ENCODE peak calls at places on chromosomes 16 and 17, in five cellular contexts. P is esophagus squamous epithelium, N is gastrocnemius medialis, Y is uterus, R is K562. A is an unnamed sample. For H3K36me3 and H3K4me1, the result is how much of the 10 kb centered on the place peaks cover.

GRCh38 chr17:68248886-68249872 is 1.3 kb downstream of the AMZ2 start:
- DNase-seq in P (no peak), N (no peak), Y (no peak), R (peak), A (no peak)

GRCh38 chr17:55265434-55266021 is 768 bp downstream of the HLF start:
- DNase-seq in P (no peak), N (no peak), Y (peak), R (no peak), A (no peak)

GRCh38 chr17:39667262-39668140 is 752 bp upstream of the PNMT start:
- DNase-seq in P (no peak), N (peak), Y (no peak), R (peak), A (no peak)

GRCh38 chr17:40560592-40561293 is 4.5 kb downstream of the CCR7 start:
- DNase-seq in P (no peak), N (no peak), Y (no peak), R (peak), A (peak)

GRCh38 chr17:20022701-20023100 is 13.5 kb downstream of the SPECC1 start:
- DNase-seq in P (no peak), N (peak), Y (no peak), R (no peak), A (no peak)

GRCh38 chr17:75153854-75154194 is 488 bp downstream of the JPT1 start:
- DNase-seq in P (no peak), N (no peak), Y (no peak), R (peak), A (no peak)

GRCh38 chr17:17413821-17414220 is 63.0 kb upstream of the MED9 start:
- DNase-seq in P (no peak), N (no peak), Y (no peak), R (no peak), A (no peak)

GRCh38 chr16:54930034-54930938 is at the start of gene IRX5:
- DNase-seq in P (no peak), N (peak), Y (peak), R (peak), A (peak)

GRCh38 chr16:24999856-25000447 is 15.2 kb downstream of the ARHGAP17 start:
- DNase-seq in P (no peak), N (peak), Y (no peak), R (peak), A (no peak)

GRCh38 chr16:1781758-1782407 is 488 bp downstream of the SPSB3 start:
- DNase-seq in P (no peak), N (no peak), Y (no peak), R (peak), A (no peak)

GRCh38 chr17:37219876-37220608 is 155.7 kb upstream of the C17orf78 start:
- DNase-seq in P (no peak), N (no peak), Y (no peak), R (no peak), A (no peak)

GRCh38 chr17:71247455-71248015 is 873.3 kb upstream of the SOX9 start:
- DNase-seq in P (no peak), N (no peak), Y (no peak), R (no peak), A (no peak)

GRCh38 chr17:27554152-27554551 is 76.8 kb upstream of the LGALS9 start:
- DNase-seq in P (no peak), N (no peak), Y (no peak), R (no peak), A (no peak)

GRCh38 chr17:75124041-75124818 is 7.3 kb downstream of the NT5C start:
- DNase-seq in P (peak), N (peak), Y (peak), R (peak), A (no peak)

GRCh38 chr17:66417300-66417719 is 114.9 kb downstream of the PRKCA start:
- DNase-seq in P (no peak), N (no peak), Y (no peak), R (no peak), A (no peak)

GRCh38 chr17:81927653-81928496 is at the start of gene MAFG:
- DNase-seq in P (peak), N (peak), Y (peak), R (peak), A (peak)

GRCh38 chr17:20098314-20098713 is 89.2 kb downstream of the SPECC1 start:
- DNase-seq in P (no peak), N (no peak), Y (no peak), R (no peak), A (no peak)

GRCh38 chr16:65122724-65122973 is 786 bp upstream of the CDH11 start:
- DNase-seq in P (no peak), N (no peak), Y (no peak), R (no peak), A (no peak)

GRCh38 chr17:34637548-34638525 is 58.5 kb downstream of the TMEM132E start:
- DNase-seq in P (peak), N (peak), Y (peak), R (peak), A (peak)

GRCh38 chr17:67055811-67056745 is 11.7 kb downstream of the CACNG1 start:
- DNase-seq in P (no peak), N (peak), Y (no peak), R (no peak), A (no peak)

GRCh38 chr17:49952209-49952911 is 16.6 kb upstream of the DLX4 start:
- DNase-seq in P (no peak), N (peak), Y (peak), R (peak), A (peak)

GRCh38 chr17:80347536-80347935 is 67.4 kb upstream of the ENDOV start:
- DNase-seq in P (no peak), N (no peak), Y (no peak), R (no peak), A (peak)

GRCh38 chr17:73430165-73430680 is 118.4 kb upstream of the CDC42EP4 start:
- DNase-seq in P (no peak), N (no peak), Y (no peak), R (no peak), A (no peak)

GRCh38 chr17:1087381-1088241 is 90.7 kb downstream of the TIMM22 start:
- DNase-seq in P (no peak), N (peak), Y (peak), R (peak), A (no peak)

GRCh38 chr17:66542967-66543525 is 240.6 kb downstream of the PRKCA start:
- DNase-seq in P (no peak), N (no peak), Y (no peak), R (no peak), A (no peak)

GRCh38 chr16:301950-302349 is 19.0 kb downstream of the PDIA2 start:
- DNase-seq in P (no peak), N (no peak), Y (no peak), R (no peak), A (no peak)
- H3K36me3 ChIP-seq in P (under half), N (under half), Y (under half), R (half or more), A (under half)

GRCh38 chr16:81889896-81890634 is 111.0 kb downstream of the PLCG2 start:
- DNase-seq in P (no peak), N (no peak), Y (peak), R (peak), A (no peak)
- H3K4me1 ChIP-seq in P (under half), N (under half), Y (under half), R (under half), A (under half)

GRCh38 chr17:48871551-48872351 is 20.8 kb upstream of the ATP5MC1 start:
- DNase-seq in P (no peak), N (peak), Y (peak), R (peak), A (no peak)
- TF ChIP-seq POLR2A in P (no peak), N (no peak), Y (no peak), R (no peak), A (no peak)

GRCh38 chr16:67873435-67874146 is 739 bp downstream of the EDC4 start:
- DNase-seq in P (no peak), N (no peak), Y (no peak), R (no peak), A (no peak)
- H3K36me3 ChIP-seq in P (under half), N (half or more), Y (under half), R (half or more), A (under half)

DNA sequence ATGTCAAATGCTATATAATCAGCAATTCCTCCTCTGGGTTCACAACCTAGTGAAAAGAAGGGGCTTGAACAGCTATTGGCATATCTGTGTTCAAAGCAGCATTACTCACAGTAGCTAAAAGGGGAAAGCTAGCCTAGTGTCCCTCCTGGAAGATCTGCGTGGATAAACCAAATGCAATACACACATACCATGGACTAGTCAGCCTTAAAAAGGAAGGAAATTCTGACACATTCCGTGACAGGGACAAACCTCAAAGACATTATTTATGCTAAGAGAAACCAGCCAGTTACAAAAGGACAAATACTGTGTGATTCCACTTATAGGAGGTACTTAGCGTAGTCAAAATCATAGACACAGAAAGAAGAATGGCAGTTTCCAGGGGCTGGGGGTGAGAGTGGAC is 90.1 kb downstream of the XYLT1 start:
- DNase-seq in P (no peak), N (no peak), Y (no peak), R (no peak), A (no peak)
- H3K4me1 ChIP-seq in P (under half), N (under half), Y (under half), R (under half), A (under half)

GRCh38 chr17:4766199-4766598 is 5.5 kb upstream of the TM4SF5 start:
- DNase-seq in P (no peak), N (no peak), Y (no peak), R (no peak), A (no peak)

GRCh38 chr17:4768281-4768680 is 3.4 kb upstream of the TM4SF5 start:
- DNase-seq in P (no peak), N (no peak), Y (no peak), R (no peak), A (no peak)

GRCh38 chr17:4766705-4767104 is 5.0 kb upstream of the TM4SF5 start:
- DNase-seq in P (no peak), N (no peak), Y (no peak), R (no peak), A (no peak)

GRCh38 chr17:4759776-4760236 is 11.9 kb upstream of the TM4SF5 start:
- DNase-seq in P (no peak), N (no peak), Y (no peak), R (peak), A (no peak)

GRCh38 chr17:4764612-4765011 is 7.1 kb upstream of the TM4SF5 start:
- DNase-seq in P (no peak), N (no peak), Y (no peak), R (no peak), A (no peak)
- TF ChIP-seq POLR2A in P (no peak), N (no peak), Y (no peak), R (no peak), A (no peak)

GRCh38 chr16:87451563-87452210 is 41.1 kb downstream of the ZCCHC14 start:
- DNase-seq in P (no peak), N (no peak), Y (no peak), R (no peak), A (no peak)
- H3K36me3 ChIP-seq in P (under half), N (under half), Y (under half), R (under half), A (half or more)

GRCh38 chr17:47276444-47276843 is 22.8 kb downstream of the ITGB3 start:
- DNase-seq in P (no peak), N (no peak), Y (no peak), R (no peak), A (no peak)
- H3K4me1 ChIP-seq in P (half or more), N (under half), Y (under half), R (half or more), A (half or more)

GRCh38 chr17:78411241-78411855 is 32.9 kb downstream of the PGS1 start:
- DNase-seq in P (no peak), N (peak), Y (peak), R (peak), A (no peak)
- TF ChIP-seq POLR2A in P (no peak), N (peak), Y (no peak), R (no peak), A (no peak)

DNA sequence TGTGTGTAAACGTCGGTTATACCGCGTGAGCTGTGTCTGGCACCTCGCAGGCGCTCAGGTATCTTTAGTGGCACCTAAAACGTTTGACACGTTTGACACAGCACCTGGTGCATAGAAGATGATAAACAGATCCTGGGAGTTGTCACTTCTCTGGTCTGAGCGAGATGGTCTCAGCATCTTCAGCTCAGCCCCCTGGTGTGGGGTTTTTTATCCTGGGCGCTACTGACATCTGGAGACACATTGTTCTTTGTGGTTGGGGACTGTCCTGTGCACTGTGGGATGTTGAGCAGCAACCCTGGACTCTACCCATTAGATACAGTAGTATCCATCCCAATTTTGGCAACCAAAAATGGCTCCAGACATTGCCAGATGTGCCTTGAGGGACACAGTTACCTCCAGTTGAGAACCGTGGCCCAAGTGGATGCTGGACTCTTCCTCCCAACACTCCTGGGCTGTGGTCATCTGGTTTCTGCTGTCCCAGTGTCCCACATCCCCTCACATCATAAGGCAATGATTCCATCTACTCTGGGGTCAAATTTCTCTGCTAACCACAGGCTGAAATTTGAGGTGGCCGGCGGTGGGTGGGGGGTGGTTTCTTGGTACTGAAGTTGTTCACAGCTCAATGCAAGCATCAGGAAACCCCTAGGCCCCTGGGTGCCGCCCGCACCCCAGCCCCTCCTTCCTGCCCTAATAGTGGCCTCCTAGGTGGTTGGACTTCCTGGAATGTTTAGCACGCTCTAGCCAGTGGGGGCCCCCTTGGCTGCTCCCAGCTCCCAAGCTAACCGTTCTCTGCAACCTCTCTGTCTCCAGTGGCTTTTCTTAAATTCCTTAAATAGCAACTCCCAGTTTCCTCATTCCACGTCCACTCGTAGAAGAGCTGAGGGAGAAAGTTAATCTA is 124.7 kb downstream of the ABCC1 start:
- DNase-seq in P (no peak), N (peak), Y (no peak), R (peak), A (no peak)
- H3K36me3 ChIP-seq in P (under half), N (under half), Y (under half), R (half or more), A (half or more)

A was measured in suprapubic skin.